ENCODE peak calls at places on chromosomes 16 and 17, in nine cellular contexts. X is DND-41; S is GM23338; A is sigmoid colon; B is AG10803; U is RWPE2; L is activated CD8-positive, alpha-beta T cell treated with anti-CD3 and anti-CD28 coated beads for 36 hours; Z is fibroblast of lung; E is hepatocyte. K is an unnamed sample.

GRCh38 chr17:62807812-62808575 is at the start of gene MARCHF10:
- DNase-seq in E (peak), X (peak), A (no peak), U (no peak), L (peak), B (no peak), S (peak), Z (peak), K (peak)

GRCh38 chr17:5706835-5707234 is 122.5 kb upstream of the NLRP1 start:
- DNase-seq in A (no peak), B (peak), U (no peak), S (peak), Z (peak), L (peak), X (peak), E (peak), K (peak)

GRCh38 chr16:83887564-83887963 is 11.4 kb upstream of the MLYCD start:
- DNase-seq in S (no peak), B (peak), L (no peak), X (no peak), E (no peak), Z (no peak), A (no peak), U (no peak), K (no peak)

GRCh38 chr16:83952587-83952939 is 477 bp upstream of the OSGIN1 start:
- DNase-seq in A (no peak), Z (peak), E (no peak), L (no peak), U (no peak), X (no peak), S (no peak), B (no peak), K (no peak)

GRCh38 chr17:8162232-8162996 is at the start of gene VAMP2:
- DNase-seq in U (no peak), S (peak), L (peak), E (peak), Z (peak), B (peak), A (peak), X (peak), K (peak)

GRCh38 chr16:31476305-31477219 is 4.6 kb downstream of the TGFB1I1 start:
- DNase-seq in B (no peak), L (peak), U (no peak), S (peak), X (peak), E (peak), Z (no peak), A (peak), K (peak)

GRCh38 chr16:87131996-87132345 is 185.2 kb downstream of the C16orf95 start:
- DNase-seq in S (no peak), U (no peak), B (no peak), X (no peak), E (no peak), Z (no peak), L (no peak), A (peak), K (no peak)

GRCh38 chr17:12041316-12041715 is 20.6 kb downstream of the MAP2K4 start:
- DNase-seq in E (no peak), U (no peak), L (peak), Z (peak), X (no peak), A (no peak), B (peak), S (no peak), K (no peak)

GRCh38 chr17:40548982-40549680 is 16.1 kb downstream of the CCR7 start:
- DNase-seq in U (no peak), B (peak), X (peak), L (no peak), E (no peak), Z (peak), A (peak), S (no peak), K (no peak)

GRCh38 chr17:74916851-74917199 is 6.2 kb downstream of the USH1G start:
- DNase-seq in E (no peak), U (no peak), S (no peak), A (no peak), Z (no peak), B (no peak), X (no peak), L (no peak), K (no peak)

GRCh38 chr17:45098869-45099616 is 33.3 kb downstream of the PLCD3 start:
- DNase-seq in B (peak), Z (peak), A (peak), E (peak), L (peak), U (no peak), S (peak), X (peak), K (peak)

GRCh38 chr16:25868966-25869365 is 177.2 kb downstream of the HS3ST4 start:
- DNase-seq in B (no peak), S (no peak), E (no peak), U (no peak), L (no peak), Z (no peak), X (no peak), A (no peak), K (no peak)

GRCh38 chr17:80743181-80743771 is 198.6 kb downstream of the RPTOR start:
- DNase-seq in X (no peak), B (peak), A (no peak), S (no peak), U (no peak), L (peak), E (no peak), Z (peak), K (no peak)

GRCh38 chr17:1963250-1963649 is 61.9 kb downstream of the RTN4RL1 start:
- DNase-seq in S (no peak), E (no peak), U (no peak), L (no peak), Z (no peak), X (no peak), B (no peak), A (no peak), K (no peak)

GRCh38 chr16:28513484-28514181 is 7.0 kb upstream of the IL27 start:
- DNase-seq in U (no peak), E (no peak), S (no peak), L (no peak), Z (peak), B (peak), A (no peak), X (no peak), K (no peak)

GRCh38 chr16:86566601-86566965 is at the start of gene FOXC2:
- DNase-seq in X (no peak), L (peak), Z (peak), E (peak), S (peak), A (peak), B (peak), U (peak), K (no peak)

GRCh38 chr17:43217614-43218087 is 6.0 kb downstream of the TMEM106A start:
- DNase-seq in L (peak), U (no peak), S (no peak), A (no peak), E (no peak), B (no peak), Z (no peak), X (peak), K (no peak)

GRCh38 chr17:4229627-4230026 is 34.2 kb downstream of the ANKFY1 start:
- DNase-seq in S (no peak), E (peak), B (peak), L (no peak), U (no peak), A (peak), Z (peak), X (no peak), K (no peak)

GRCh38 chr16:86085161-86085611 is 186.2 kb downstream of the IRF8 start:
- DNase-seq in A (peak), E (no peak), S (no peak), B (no peak), L (no peak), Z (no peak), U (peak), X (no peak), K (no peak)

GRCh38 chr17:78705071-78705470 is 77.0 kb downstream of the CYTH1 start:
- DNase-seq in B (no peak), A (no peak), E (no peak), Z (no peak), L (no peak), U (no peak), S (no peak), X (no peak), K (no peak)

GRCh38 chr17:62178579-62178978 is 113.5 kb upstream of the MED13 start:
- DNase-seq in X (no peak), S (no peak), E (peak), U (no peak), A (no peak), L (no peak), B (peak), Z (peak), K (no peak)

GRCh38 chr17:67461876-67462275 is 84.8 kb downstream of the PITPNC1 start:
- DNase-seq in B (no peak), S (no peak), E (no peak), Z (no peak), L (no peak), A (no peak), X (no peak), U (no peak), K (no peak)

GRCh38 chr17:36128411-36128978 is 24.9 kb downstream of the CCL4 start:
- DNase-seq in A (no peak), X (no peak), E (peak), Z (no peak), L (no peak), S (no peak), U (no peak), B (no peak), K (no peak)

GRCh38 chr16:85463228-85463611 is 149.9 kb upstream of the GSE1 start:
- DNase-seq in E (peak), Z (no peak), X (no peak), L (no peak), S (peak), B (no peak), U (no peak), A (no peak), K (no peak)

GRCh38 chr17:48908047-48908843 is at the start of gene UBE2Z:
- DNase-seq in U (peak), A (peak), B (peak), Z (peak), X (peak), L (peak), E (peak), S (peak), K (peak)
- TF ChIP-seq CTCF in U (peak), A (no peak), B (peak), Z (no peak), X (peak), L (no peak), E (peak), S (peak), K (no peak)

DNA sequence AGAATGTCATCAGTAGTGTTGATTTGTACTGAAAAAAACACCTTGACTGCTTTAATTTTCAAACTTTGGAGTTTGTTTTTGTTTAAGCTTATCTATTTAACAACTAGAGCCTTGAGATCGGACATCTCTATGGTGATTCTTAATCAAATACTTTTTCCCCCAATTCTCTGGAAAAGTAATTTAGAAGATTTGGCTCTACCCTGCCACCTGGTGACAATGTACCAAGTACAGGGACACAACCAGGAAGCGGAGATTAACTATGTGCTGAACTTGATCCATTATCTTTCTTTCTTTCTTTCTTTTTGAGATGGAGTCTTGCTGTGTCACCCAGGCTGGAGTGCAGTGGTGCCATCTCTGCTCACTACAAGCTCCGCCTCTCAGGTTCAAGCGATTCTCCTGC is 30.8 kb downstream of the USP43 start:
- DNase-seq in Z (no peak), B (no peak), L (no peak), A (no peak), E (peak), S (peak), X (no peak), U (no peak), K (no peak)
- TF ChIP-seq CTCF in Z (no peak), B (peak), L (no peak), A (no peak), E (peak), S (peak), X (peak), U (no peak), K (peak)

GRCh38 chr17:82297804-82298537 is 19.4 kb downstream of the CD7 start:
- DNase-seq in U (peak), E (peak), X (peak), B (peak), Z (peak), S (peak), A (peak), L (peak), K (peak)
- TF ChIP-seq CTCF in U (peak), E (no peak), X (no peak), B (no peak), Z (no peak), S (no peak), A (no peak), L (no peak), K (peak)

GRCh38 chr17:31064707-31065106 is 30.1 kb upstream of the NF1 start:
- DNase-seq in L (no peak), E (no peak), X (no peak), U (no peak), B (no peak), Z (no peak), S (no peak), A (no peak), K (no peak)

GRCh38 chr17:31060814-31061550 is 33.8 kb upstream of the NF1 start:
- DNase-seq in E (no peak), L (no peak), X (no peak), B (no peak), Z (no peak), U (no peak), S (no peak), A (no peak), K (no peak)

GRCh38 chr17:31058958-31059357 is 35.8 kb upstream of the NF1 start:
- DNase-seq in B (no peak), X (no peak), U (no peak), E (no peak), S (no peak), Z (no peak), L (no peak), A (no peak), K (no peak)

DNA sequence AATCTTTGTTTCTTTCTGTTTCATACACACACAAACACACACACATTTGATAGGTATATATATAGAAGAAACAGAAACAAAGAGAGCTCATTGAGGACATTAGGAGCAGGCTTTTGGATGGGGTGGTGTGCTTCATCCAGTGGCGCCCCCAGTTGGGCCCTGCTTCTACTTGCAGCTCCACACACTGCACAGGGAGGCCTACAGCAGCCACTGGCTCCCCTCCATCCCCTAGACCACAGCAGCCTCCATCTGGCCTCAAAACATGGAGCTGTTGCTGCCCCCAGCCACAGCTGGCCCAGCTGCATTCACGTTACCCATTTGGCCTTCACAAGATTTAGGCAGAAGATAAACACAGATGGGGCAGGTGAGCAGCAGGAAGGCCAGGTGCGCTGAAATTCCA is 33.1 kb upstream of the NF1 start:
- DNase-seq in X (peak), B (no peak), S (peak), U (no peak), Z (no peak), A (no peak), E (no peak), L (peak), K (no peak)
- TF ChIP-seq CTCF in X (peak), B (no peak), S (peak), U (no peak), Z (no peak), A (no peak), E (no peak), L (peak), K (no peak)